ENCODE peak calls at places on chromosomes 16 and 17, in seven cellular contexts. One of them, this sample, is unnamed.

GRCh38 chr16:88285514-88285822 is 97.3 kb upstream of the ZNF469 start:
- DNase-seq in Peyer's patch: no peak
- DNase-seq in B cell: no peak
- DNase-seq in Caco-2: no peak
- DNase-seq in GM20000: no peak
- DNase-seq in right atrium auricular region: no peak
- DNase-seq in fibroblast of the aortic adventitia: no peak
- DNase-seq in this sample: no peak

GRCh38 chr16:3592559-3592958 is 15.4 kb upstream of the NLRC3 start:
- DNase-seq in right atrium auricular region: no peak
- DNase-seq in GM20000: no peak
- DNase-seq in B cell: no peak
- DNase-seq in fibroblast of the aortic adventitia: no peak
- DNase-seq in Peyer's patch: no peak
- DNase-seq in Caco-2: no peak
- DNase-seq in this sample: no peak

GRCh38 chr16:35431829-35432663 is 1972.6 kb downstream of the TP53TG3F start:
- DNase-seq in Caco-2: no peak
- DNase-seq in fibroblast of the aortic adventitia: no peak
- DNase-seq in GM20000: no peak
- DNase-seq in right atrium auricular region: no peak
- DNase-seq in Peyer's patch: no peak
- DNase-seq in B cell: peak; percentile 1
- DNase-seq in this sample: peak; percentile 33

GRCh38 chr17:14201595-14201994 is 35.1 kb downstream of the CDRT15 start:
- DNase-seq in B cell: no peak
- DNase-seq in Caco-2: no peak
- DNase-seq in right atrium auricular region: no peak
- DNase-seq in fibroblast of the aortic adventitia: no peak
- DNase-seq in GM20000: no peak
- DNase-seq in Peyer's patch: peak; percentile 76
- DNase-seq in this sample: peak; percentile 69

GRCh38 chr16:11354733-11355574 is 9.7 kb downstream of the RMI2 start:
- DNase-seq in GM20000: peak; percentile 78
- DNase-seq in Peyer's patch: peak; percentile 79
- DNase-seq in right atrium auricular region: no peak
- DNase-seq in Caco-2: no peak
- DNase-seq in fibroblast of the aortic adventitia: peak; percentile 75
- DNase-seq in B cell: peak; percentile 78
- DNase-seq in this sample: peak; percentile 95

GRCh38 chr16:69217433-69217832 is 30.5 kb downstream of the SNTB2 start:
- DNase-seq in right atrium auricular region: no peak
- DNase-seq in Peyer's patch: no peak
- DNase-seq in Caco-2: no peak
- DNase-seq in B cell: no peak
- DNase-seq in GM20000: no peak
- DNase-seq in fibroblast of the aortic adventitia: peak; percentile 71
- DNase-seq in this sample: no peak

GRCh38 chr16:68901910-68902309 is 58.6 kb downstream of the TANGO6 start:
- DNase-seq in Peyer's patch: no peak
- DNase-seq in Caco-2: no peak
- DNase-seq in B cell: no peak
- DNase-seq in fibroblast of the aortic adventitia: peak; percentile 85
- DNase-seq in GM20000: no peak
- DNase-seq in right atrium auricular region: no peak
- DNase-seq in this sample: no peak

GRCh38 chr16:29678691-29679267 is at the start of gene QPRT:
- DNase-seq in fibroblast of the aortic adventitia: peak; percentile 30
- DNase-seq in right atrium auricular region: no peak
- DNase-seq in B cell: no peak
- DNase-seq in Caco-2: peak; percentile 92
- DNase-seq in GM20000: peak; percentile 81
- DNase-seq in Peyer's patch: peak; percentile 62
- DNase-seq in this sample: peak; percentile 23

GRCh38 chr16:3654249-3654991 is at the start of gene DNASE1:
- DNase-seq in Peyer's patch: peak; percentile 92
- DNase-seq in GM20000: peak; percentile 80
- DNase-seq in B cell: peak; percentile 72
- DNase-seq in right atrium auricular region: no peak
- DNase-seq in Caco-2: peak; percentile 98
- DNase-seq in fibroblast of the aortic adventitia: peak; percentile 52
- DNase-seq in this sample: peak; percentile 78

GRCh38 chr17:60421273-60422161 is 772 bp upstream of the CHCT1 start:
- DNase-seq in GM20000: peak; percentile 88
- DNase-seq in fibroblast of the aortic adventitia: peak; percentile 48
- DNase-seq in Caco-2: peak; percentile 56
- DNase-seq in Peyer's patch: peak; percentile 84
- DNase-seq in B cell: peak; percentile 87
- DNase-seq in right atrium auricular region: peak; percentile 66
- DNase-seq in this sample: peak; percentile 85

GRCh38 chr17:63573634-63574033 is 23.4 kb downstream of the DCAF7 start:
- DNase-seq in fibroblast of the aortic adventitia: peak; percentile 5
- DNase-seq in B cell: no peak
- DNase-seq in GM20000: no peak
- DNase-seq in Caco-2: no peak
- DNase-seq in Peyer's patch: no peak
- DNase-seq in right atrium auricular region: no peak
- DNase-seq in this sample: no peak

GRCh38 chr17:82317394-82318168 is at the start of gene CD7:
- DNase-seq in Peyer's patch: peak; percentile 78
- DNase-seq in fibroblast of the aortic adventitia: no peak
- DNase-seq in right atrium auricular region: no peak
- DNase-seq in Caco-2: no peak
- DNase-seq in B cell: no peak
- DNase-seq in GM20000: no peak
- DNase-seq in this sample: peak; percentile 87

GRCh38 chr17:81635973-81636504 is 873 bp downstream of the NPLOC4 start:
- DNase-seq in Peyer's patch: no peak
- DNase-seq in fibroblast of the aortic adventitia: no peak
- DNase-seq in Caco-2: no peak
- DNase-seq in right atrium auricular region: no peak
- DNase-seq in B cell: no peak
- DNase-seq in GM20000: no peak
- DNase-seq in this sample: no peak

GRCh38 chr17:80586464-80587228 is 42.0 kb downstream of the RPTOR start:
- DNase-seq in Peyer's patch: peak; percentile 58
- DNase-seq in B cell: no peak
- DNase-seq in GM20000: no peak
- DNase-seq in Caco-2: no peak
- DNase-seq in right atrium auricular region: no peak
- DNase-seq in fibroblast of the aortic adventitia: peak; percentile 9
- DNase-seq in this sample: no peak

GRCh38 chr17:74150428-74151025 is 53.0 kb upstream of the RPL38 start:
- DNase-seq in fibroblast of the aortic adventitia: no peak
- DNase-seq in Peyer's patch: no peak
- DNase-seq in B cell: no peak
- DNase-seq in Caco-2: no peak
- DNase-seq in right atrium auricular region: no peak
- DNase-seq in GM20000: no peak
- DNase-seq in this sample: no peak

DNA sequence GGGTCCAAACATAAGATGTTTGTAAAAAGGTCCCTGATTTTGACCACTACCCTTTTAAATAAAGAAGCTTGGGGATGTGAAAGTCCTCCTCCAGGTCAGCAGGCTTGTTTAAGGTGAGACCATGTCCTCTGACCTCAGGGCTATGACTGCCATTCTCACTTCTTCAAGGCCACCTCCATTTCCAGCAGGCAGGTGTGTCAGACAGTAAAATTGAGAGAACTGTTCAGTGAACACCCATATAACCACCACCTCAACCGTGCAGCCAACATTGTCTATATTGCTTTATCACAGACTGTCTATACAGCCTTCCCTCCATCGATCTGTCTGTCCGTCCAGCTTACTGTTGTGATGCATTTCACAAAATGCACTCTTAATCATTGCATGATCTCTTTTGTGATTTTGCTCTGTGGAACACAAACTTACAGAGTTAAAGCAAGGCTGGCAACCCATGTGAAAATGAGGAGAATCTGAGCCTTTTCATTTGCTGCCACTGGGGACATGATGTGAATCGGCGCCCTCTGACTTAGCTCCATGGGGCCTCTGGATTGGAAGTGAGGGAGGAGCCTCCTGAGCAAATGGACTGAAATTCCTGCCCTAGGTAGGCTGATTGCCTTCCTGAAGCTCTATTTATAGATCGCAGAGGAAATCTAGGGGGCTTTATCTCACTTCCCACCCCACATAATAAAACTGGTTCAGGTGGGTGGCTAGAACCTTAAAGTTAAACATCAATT is 53.8 kb downstream of the ZNRF1 start:
- DNase-seq in B cell: no peak
- DNase-seq in right atrium auricular region: no peak
- DNase-seq in fibroblast of the aortic adventitia: no peak
- DNase-seq in Peyer's patch: no peak
- DNase-seq in Caco-2: no peak
- DNase-seq in GM20000: no peak
- DNase-seq in this sample: no peak
- TF ChIP-seq CTCF in B cell: no peak
- TF ChIP-seq CTCF in right atrium auricular region: no peak
- TF ChIP-seq CTCF in fibroblast of the aortic adventitia: no peak
- TF ChIP-seq CTCF in Peyer's patch: no peak
- TF ChIP-seq CTCF in Caco-2: no peak
- TF ChIP-seq CTCF in GM20000: no peak
- TF ChIP-seq CTCF in this sample: no peak

GRCh38 chr16:2432286-2432685 is 3.0 kb downstream of the CCNF start:
- DNase-seq in Peyer's patch: no peak
- DNase-seq in Caco-2: no peak
- DNase-seq in right atrium auricular region: no peak
- DNase-seq in GM20000: no peak
- DNase-seq in fibroblast of the aortic adventitia: no peak
- DNase-seq in B cell: no peak
- DNase-seq in this sample: no peak

GRCh38 chr16:2429037-2429770 is at the start of gene CCNF:
- DNase-seq in Peyer's patch: peak; percentile 98
- DNase-seq in right atrium auricular region: peak; percentile 97
- DNase-seq in GM20000: peak; percentile 100
- DNase-seq in Caco-2: peak; percentile 97
- DNase-seq in fibroblast of the aortic adventitia: peak; percentile 91
- DNase-seq in B cell: peak; percentile 100
- DNase-seq in this sample: peak; percentile 98

GRCh38 chr16:2428051-2428786 is 1.0 kb upstream of the CCNF start:
- DNase-seq in fibroblast of the aortic adventitia: peak; percentile 7
- DNase-seq in GM20000: peak; percentile 61
- DNase-seq in right atrium auricular region: no peak
- DNase-seq in B cell: peak; percentile 22
- DNase-seq in Peyer's patch: peak; percentile 73
- DNase-seq in Caco-2: peak; percentile 75
- DNase-seq in this sample: peak; percentile 40

GRCh38 chr16:2428787-2429036 is 535 bp upstream of the CCNF start:
- DNase-seq in Peyer's patch: no peak
- DNase-seq in GM20000: no peak
- DNase-seq in B cell: no peak
- DNase-seq in right atrium auricular region: no peak
- DNase-seq in fibroblast of the aortic adventitia: no peak
- DNase-seq in Caco-2: no peak
- DNase-seq in this sample: no peak

DNA sequence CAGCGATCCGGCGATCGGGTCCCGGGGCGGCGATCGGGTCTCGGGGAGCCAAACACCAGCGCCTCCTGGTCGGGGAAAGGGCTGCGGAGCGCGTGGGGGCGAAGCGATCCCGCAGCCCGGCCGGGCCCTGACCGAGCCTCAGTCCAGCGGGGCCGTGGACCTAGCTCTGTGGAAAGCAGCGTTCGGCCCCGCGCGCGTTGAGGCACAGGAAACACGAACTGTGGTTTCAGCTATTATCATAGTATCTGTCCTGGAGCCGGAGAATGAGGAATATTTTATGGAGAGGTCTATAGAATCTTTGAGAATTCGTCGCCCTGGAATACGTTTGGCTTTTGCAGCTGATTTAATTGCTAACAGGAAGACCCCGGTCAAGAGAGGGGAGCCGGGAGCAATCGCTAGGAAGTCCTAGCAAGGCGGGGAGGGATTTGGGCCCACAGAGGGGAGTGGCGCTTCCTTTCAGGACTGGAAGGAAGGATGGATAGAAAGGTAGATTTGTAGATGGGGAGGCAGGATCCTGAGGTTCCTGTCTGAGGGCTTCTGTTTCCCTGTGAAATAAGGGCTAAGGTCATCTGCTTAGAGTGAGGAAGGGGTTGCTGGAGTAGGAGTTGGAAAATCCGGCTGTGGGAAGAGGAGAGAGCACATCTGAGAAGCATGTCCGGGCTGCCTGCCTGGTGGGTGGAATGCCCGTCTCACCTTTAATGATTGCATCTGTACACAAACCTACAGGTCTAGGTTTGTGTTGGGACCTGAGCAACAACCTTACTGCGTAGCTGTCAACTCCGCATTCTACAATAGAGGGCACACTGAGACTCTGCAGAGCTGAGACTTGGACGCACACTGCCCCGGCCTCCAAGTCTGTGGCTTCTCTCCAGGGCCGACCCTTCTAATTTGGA is 770 bp downstream of the CCNF start:
- DNase-seq in right atrium auricular region: no peak
- DNase-seq in Caco-2: no peak
- DNase-seq in Peyer's patch: no peak
- DNase-seq in fibroblast of the aortic adventitia: peak; percentile 16
- DNase-seq in B cell: peak; percentile 48
- DNase-seq in GM20000: peak; percentile 66
- DNase-seq in this sample: no peak
- TF ChIP-seq CTCF in right atrium auricular region: no peak
- TF ChIP-seq CTCF in Caco-2: no peak
- TF ChIP-seq CTCF in Peyer's patch: no peak
- TF ChIP-seq CTCF in fibroblast of the aortic adventitia: no peak
- TF ChIP-seq CTCF in B cell: no peak
- TF ChIP-seq CTCF in GM20000: no peak
- TF ChIP-seq CTCF in this sample: peak; percentile 25

GRCh38 chr16:85637808-85638186 is 24.7 kb downstream of the GSE1 start:
- DNase-seq in Caco-2: no peak
- DNase-seq in GM20000: no peak
- DNase-seq in right atrium auricular region: no peak
- DNase-seq in B cell: no peak
- DNase-seq in fibroblast of the aortic adventitia: no peak
- DNase-seq in Peyer's patch: no peak
- DNase-seq in this sample: no peak
- TF ChIP-seq CTCF in Caco-2: no peak
- TF ChIP-seq CTCF in GM20000: no peak
- TF ChIP-seq CTCF in right atrium auricular region: no peak
- TF ChIP-seq CTCF in B cell: no peak
- TF ChIP-seq CTCF in fibroblast of the aortic adventitia: no peak
- TF ChIP-seq CTCF in Peyer's patch: no peak
- TF ChIP-seq CTCF in this sample: no peak

DNA sequence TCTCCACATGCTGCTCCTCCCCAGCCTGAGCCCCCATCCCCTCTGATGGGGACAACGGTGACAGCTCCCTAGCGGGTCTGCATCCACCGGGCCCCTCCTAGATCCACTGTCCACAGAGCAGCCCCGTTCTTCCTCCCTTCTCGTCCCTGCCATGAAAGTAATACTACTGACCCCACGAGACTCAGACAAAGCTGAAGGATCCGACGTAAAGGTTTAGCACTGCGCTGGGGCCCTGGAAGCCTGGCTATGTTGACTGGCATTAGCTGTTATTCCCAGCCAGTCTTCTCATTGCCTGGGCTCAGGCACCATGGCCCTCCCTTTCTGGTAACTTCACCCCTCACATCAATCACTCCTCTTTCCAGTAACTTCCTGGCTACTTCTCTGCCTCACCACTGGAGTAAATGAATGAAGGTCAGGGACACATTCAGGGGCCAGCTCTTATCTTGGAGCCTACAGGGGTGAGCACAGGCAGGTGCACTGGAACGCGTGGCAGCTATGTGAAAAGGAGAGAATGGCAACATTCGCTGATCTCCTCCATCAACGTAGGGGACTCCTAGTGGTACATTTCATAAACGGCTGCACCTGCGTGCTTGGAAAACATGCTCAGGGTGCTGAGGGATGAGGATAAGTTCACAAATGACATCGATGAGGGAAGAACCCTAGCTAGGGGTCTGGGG is 30.5 kb downstream of the VAC14 start:
- DNase-seq in GM20000: no peak
- DNase-seq in fibroblast of the aortic adventitia: no peak
- DNase-seq in Peyer's patch: no peak
- DNase-seq in B cell: no peak
- DNase-seq in right atrium auricular region: no peak
- DNase-seq in Caco-2: no peak
- DNase-seq in this sample: no peak
- TF ChIP-seq CTCF in GM20000: no peak
- TF ChIP-seq CTCF in fibroblast of the aortic adventitia: no peak
- TF ChIP-seq CTCF in Peyer's patch: no peak
- TF ChIP-seq CTCF in B cell: no peak
- TF ChIP-seq CTCF in right atrium auricular region: no peak
- TF ChIP-seq CTCF in Caco-2: no peak
- TF ChIP-seq CTCF in this sample: no peak